ENCODE peak calls at places on chromosome 2, in six cellular contexts. One of them, this sample, is unnamed.

GRCh38 chr2:82487354-82487753 is 1971.7 kb downstream of the SUCLG1 start:
- DNase-seq in BE2C: no peak
- DNase-seq in neural progenitor cell: no peak
- DNase-seq in left lung: no peak
- DNase-seq in pancreas: no peak
- DNase-seq in mucosa of descending colon: no peak
- DNase-seq in this sample: no peak

GRCh38 chr2:98571796-98572195 is 36.5 kb downstream of the COA5 start:
- DNase-seq in BE2C: no peak
- DNase-seq in left lung: no peak
- DNase-seq in mucosa of descending colon: no peak
- DNase-seq in neural progenitor cell: no peak
- DNase-seq in pancreas: no peak
- DNase-seq in this sample: no peak

GRCh38 chr2:82182270-82182669 is 1877.7 kb upstream of the LRRTM1 start:
- DNase-seq in pancreas: no peak
- DNase-seq in BE2C: no peak
- DNase-seq in mucosa of descending colon: no peak
- DNase-seq in left lung: no peak
- DNase-seq in neural progenitor cell: no peak
- DNase-seq in this sample: no peak

GRCh38 chr2:210445116-210445707 is 31.3 kb downstream of the LANCL1 start:
- DNase-seq in left lung: no peak
- DNase-seq in mucosa of descending colon: no peak
- DNase-seq in neural progenitor cell: peak; percentile 20
- DNase-seq in BE2C: no peak
- DNase-seq in pancreas: no peak
- DNase-seq in this sample: no peak

GRCh38 chr2:167264380-167264779 is 376.1 kb downstream of the XIRP2 start:
- DNase-seq in pancreas: no peak
- DNase-seq in left lung: no peak
- DNase-seq in neural progenitor cell: peak; percentile 35
- DNase-seq in mucosa of descending colon: no peak
- DNase-seq in BE2C: no peak
- DNase-seq in this sample: no peak

GRCh38 chr2:109089602-109090300 is 39.3 kb upstream of the SH3RF3 start:
- DNase-seq in neural progenitor cell: no peak
- DNase-seq in mucosa of descending colon: no peak
- DNase-seq in pancreas: no peak
- DNase-seq in left lung: no peak
- DNase-seq in BE2C: no peak
- DNase-seq in this sample: no peak

GRCh38 chr2:216775043-216775453 is 79.7 kb upstream of the IGFBP5 start:
- DNase-seq in left lung: no peak
- DNase-seq in BE2C: peak; percentile 87
- DNase-seq in pancreas: no peak
- DNase-seq in mucosa of descending colon: no peak
- DNase-seq in neural progenitor cell: no peak
- DNase-seq in this sample: peak; percentile 86

GRCh38 chr2:241063587-241063986 is 38.5 kb downstream of the MTERF4 start:
- DNase-seq in pancreas: peak; percentile 57
- DNase-seq in left lung: peak; percentile 70
- DNase-seq in BE2C: no peak
- DNase-seq in mucosa of descending colon: no peak
- DNase-seq in neural progenitor cell: no peak
- DNase-seq in this sample: peak; percentile 57

GRCh38 chr2:226760412-226761194 is 39.0 kb downstream of the IRS1 start:
- DNase-seq in pancreas: no peak
- DNase-seq in neural progenitor cell: no peak
- DNase-seq in BE2C: no peak
- DNase-seq in left lung: no peak
- DNase-seq in mucosa of descending colon: no peak
- DNase-seq in this sample: no peak

GRCh38 chr2:172970660-172971059 is 105.0 kb upstream of the MAP3K20 start:
- DNase-seq in BE2C: no peak
- DNase-seq in neural progenitor cell: no peak
- DNase-seq in left lung: no peak
- DNase-seq in mucosa of descending colon: no peak
- DNase-seq in pancreas: no peak
- DNase-seq in this sample: no peak

GRCh38 chr2:239751719-239752355 is 273.3 kb downstream of the NDUFA10 start:
- DNase-seq in neural progenitor cell: no peak
- DNase-seq in left lung: peak; percentile 71
- DNase-seq in BE2C: no peak
- DNase-seq in mucosa of descending colon: no peak
- DNase-seq in pancreas: no peak
- DNase-seq in this sample: no peak

GRCh38 chr2:230893881-230894781 is 29.4 kb downstream of the ITM2C start:
- DNase-seq in pancreas: peak; percentile 41
- DNase-seq in mucosa of descending colon: peak; percentile 55
- DNase-seq in left lung: no peak
- DNase-seq in BE2C: peak; percentile 2
- DNase-seq in neural progenitor cell: peak; percentile 33
- DNase-seq in this sample: peak; percentile 47

GRCh38 chr2:54404270-54404669 is 51.9 kb upstream of the SPTBN1 start:
- DNase-seq in pancreas: no peak
- DNase-seq in mucosa of descending colon: no peak
- DNase-seq in neural progenitor cell: no peak
- DNase-seq in left lung: no peak
- DNase-seq in BE2C: no peak
- DNase-seq in this sample: no peak

GRCh38 chr2:143514413-143514812 is 385.2 kb downstream of the ARHGAP15 start:
- DNase-seq in neural progenitor cell: no peak
- DNase-seq in mucosa of descending colon: no peak
- DNase-seq in left lung: no peak
- DNase-seq in BE2C: no peak
- DNase-seq in pancreas: no peak
- DNase-seq in this sample: no peak

GRCh38 chr2:132974477-132975050 is 304.6 kb upstream of the LYPD1 start:
- DNase-seq in pancreas: no peak
- DNase-seq in left lung: no peak
- DNase-seq in BE2C: no peak
- DNase-seq in neural progenitor cell: no peak
- DNase-seq in mucosa of descending colon: no peak
- DNase-seq in this sample: no peak